ENCODE peak calls at places on chromosomes 5 and 9, in eight cellular contexts. N is breast epithelium; F is CD8-positive, alpha-beta T cell; M is keratinocyte; R is OCI-LY7; Z is heart right ventricle; S is iPS DF 6.9; G is cardiac muscle cell. W is an unnamed sample.
A peak's percentile ranks its signal among the peaks of the same experiment; 100 is the strongest.

GRCh38 chr5:169213479-169213878 is 87.5 kb downstream of the SLIT3 start:
- DNase-seq in Z (no peak), M (no peak), N (no peak), R (no peak), S (no peak), F (no peak), G (peak; percentile 17), W (no peak)

GRCh38 chr9:2787065-2787464 is 56.8 kb downstream of the PUM3 start:
- DNase-seq in G (peak; percentile 43), N (no peak), R (no peak), S (no peak), F (no peak), Z (no peak), M (no peak), W (no peak)

GRCh38 chr5:143648696-143649095 is 163.3 kb upstream of the HMHB1 start:
- DNase-seq in M (no peak), N (no peak), R (no peak), S (no peak), G (no peak), F (no peak), Z (no peak), W (no peak)

GRCh38 chr5:125257997-125258396 is 511.6 kb upstream of the ZNF608 start:
- DNase-seq in R (no peak), N (no peak), M (no peak), G (no peak), Z (no peak), S (no peak), F (no peak), W (no peak)

GRCh38 chr9:110578896-110579752 is at the start of gene SVEP1:
- DNase-seq in R (no peak), G (peak; percentile 75), M (no peak), F (no peak), N (no peak), Z (peak; percentile 46), S (no peak), W (no peak)

GRCh38 chr9:110351009-110351467 is 13.4 kb upstream of the TXNDC8 start:
- DNase-seq in S (no peak), F (no peak), Z (no peak), N (no peak), G (peak; percentile 62), M (peak; percentile 45), R (no peak), W (no peak)

GRCh38 chr5:6579535-6579934 is 53.3 kb downstream of the NSUN2 start:
- DNase-seq in Z (no peak), N (no peak), G (no peak), R (no peak), S (no peak), M (no peak), F (no peak), W (no peak)

GRCh38 chr5:37197340-37198050 is 51.7 kb downstream of the CPLANE1 start:
- DNase-seq in F (no peak), N (no peak), R (peak; percentile 8), G (peak; percentile 34), Z (no peak), M (no peak), S (no peak), W (peak; percentile 14)

GRCh38 chr5:110150199-110150598 is 460.5 kb downstream of the MAN2A1 start:
- DNase-seq in M (no peak), N (no peak), S (no peak), G (no peak), F (no peak), Z (no peak), R (no peak), W (no peak)

GRCh38 chr9:28899926-28900325 is 1326.6 kb upstream of the C9orf72 start:
- DNase-seq in G (no peak), M (no peak), N (no peak), Z (no peak), F (no peak), R (no peak), S (no peak), W (no peak)

GRCh38 chr5:16930487-16930886 is 5.6 kb downstream of the MYO10 start:
- DNase-seq in R (no peak), N (no peak), M (no peak), F (no peak), G (no peak), Z (no peak), S (no peak), W (no peak)

GRCh38 chr5:132747693-132748440 is 641 bp downstream of the CCNI2 start:
- DNase-seq in F (peak; percentile 36), Z (no peak), S (no peak), G (no peak), M (no peak), N (peak; percentile 17), R (no peak), W (peak; percentile 43)

GRCh38 chr5:74233091-74233490 is 407.4 kb downstream of the ENC1 start:
- DNase-seq in S (no peak), M (no peak), F (no peak), R (no peak), G (no peak), Z (no peak), N (no peak), W (no peak)

GRCh38 chr5:92917044-92917443 is 664.0 kb downstream of the NR2F1-AS1 start:
- DNase-seq in S (no peak), N (no peak), Z (no peak), R (no peak), M (no peak), G (peak; percentile 86), F (no peak), W (no peak)

GRCh38 chr5:161847447-161847846 is 473 bp upstream of the GABRA1 start:
- DNase-seq in F (no peak), R (no peak), S (no peak), G (no peak), M (no peak), N (no peak), Z (no peak), W (no peak)

GRCh38 chr5:160685695-160686094 is 166.3 kb downstream of the ATP10B start:
- DNase-seq in S (peak; percentile 9), R (peak; percentile 29), G (no peak), M (no peak), N (no peak), F (no peak), Z (no peak), W (no peak)

GRCh38 chr9:95284152-95284551 is 33.4 kb downstream of the FANCC start:
- DNase-seq in Z (no peak), G (no peak), N (no peak), R (no peak), F (no peak), S (no peak), M (no peak), W (no peak)

GRCh38 chr9:98045234-98046160 is 11.0 kb upstream of the NANS start:
- DNase-seq in N (no peak), R (peak; percentile 92), Z (no peak), S (no peak), F (no peak), M (no peak), G (no peak), W (peak; percentile 66)

GRCh38 chr9:27561697-27562096 is 11.6 kb downstream of the C9orf72 start:
- DNase-seq in N (no peak), G (no peak), Z (no peak), S (no peak), F (no peak), M (no peak), R (no peak), W (no peak)

GRCh38 chr5:113163328-113163727 is 186.7 kb downstream of the DCP2 start:
- DNase-seq in F (no peak), M (peak; percentile 48), S (no peak), Z (no peak), N (no peak), G (peak; percentile 41), R (no peak), W (no peak)

GRCh38 chr9:119902611-119903010 is 533.4 kb upstream of the BRINP1 start:
- DNase-seq in F (no peak), G (no peak), S (no peak), R (no peak), N (no peak), Z (no peak), M (no peak), W (no peak)

GRCh38 chr5:33401482-33402390 is 39.0 kb upstream of the TARS1 start:
- DNase-seq in R (no peak), Z (no peak), M (peak; percentile 1), N (no peak), F (no peak), G (peak; percentile 46), S (no peak), W (no peak)

GRCh38 chr5:108670591-108671335 is 76.9 kb upstream of the FER start:
- DNase-seq in F (no peak), S (no peak), M (no peak), G (peak; percentile 56), Z (no peak), R (no peak), N (no peak), W (no peak)

GRCh38 chr9:123365287-123365880 is 9.4 kb downstream of the CRB2 start:
- DNase-seq in R (no peak), S (no peak), F (no peak), G (no peak), Z (no peak), N (no peak), M (no peak), W (no peak)

GRCh38 chr9:35636135-35636876 is 14.4 kb downstream of the SIT1 start:
- DNase-seq in N (no peak), Z (no peak), G (no peak), F (no peak), R (peak; percentile 82), M (no peak), S (no peak), W (no peak)

GRCh38 chr5:138504799-138505198 is 38.2 kb downstream of the ETF1 start:
- DNase-seq in F (no peak), M (peak; percentile 94), R (no peak), G (no peak), N (peak; percentile 84), Z (peak; percentile 60), S (no peak), W (no peak)
- H3K27ac ChIP-seq in F (no peak overlapping the region), M (peak overlapping the region; percentile 86), R (no peak overlapping the region), G (peak overlapping the region; percentile 34), N (peak overlapping the region; percentile 62), Z (no peak overlapping the region), S (no peak overlapping the region), W (no peak overlapping the region)

DNA sequence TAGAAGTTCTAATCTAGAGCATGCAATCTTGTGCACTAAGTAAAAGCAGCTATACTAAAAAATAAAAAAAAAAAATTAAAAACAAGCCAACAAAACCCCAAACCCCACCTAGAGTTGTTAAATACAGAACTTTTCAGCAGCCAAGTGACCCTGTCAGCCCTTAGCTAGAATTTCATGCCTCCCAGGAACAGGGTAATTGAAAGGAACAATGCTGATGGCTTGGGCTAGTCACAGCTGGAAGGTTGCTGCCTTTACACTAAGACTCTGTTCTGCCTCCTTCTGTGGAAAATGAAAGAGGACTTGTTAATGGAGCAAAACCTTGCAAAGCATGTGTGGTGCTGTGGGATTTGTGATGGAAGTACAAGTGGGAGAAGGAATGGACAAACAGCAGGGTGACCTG is 14.7 kb upstream of the TMEM252 start:
- DNase-seq in G (no peak), R (no peak), N (no peak), F (no peak), Z (no peak), S (no peak), M (no peak), W (no peak)
- H3K27ac ChIP-seq in G (no peak overlapping the region), R (no peak overlapping the region), N (no peak overlapping the region), F (no peak overlapping the region), Z (no peak overlapping the region), S (no peak overlapping the region), M (no peak overlapping the region), W (no peak overlapping the region)

GRCh38 chr9:121233906-121234901 is 32.5 kb upstream of the RAB14 start:
- DNase-seq in N (no peak), Z (no peak), R (no peak), S (no peak), G (peak; percentile 49), M (peak; percentile 57), F (no peak), W (no peak)
- H3K27ac ChIP-seq in N (no peak overlapping the region), Z (no peak overlapping the region), R (no peak overlapping the region), S (no peak overlapping the region), G (no peak overlapping the region), M (peak overlapping the region; percentile 31), F (no peak overlapping the region), W (no peak overlapping the region)

GRCh38 chr5:3287516-3287915 is 308.1 kb upstream of the IRX1 start:
- DNase-seq in G (no peak), S (no peak), F (no peak), N (no peak), R (no peak), M (no peak), Z (no peak), W (no peak)
- H3K27ac ChIP-seq in G (no peak overlapping the region), S (no peak overlapping the region), F (no peak overlapping the region), N (no peak overlapping the region), R (no peak overlapping the region), M (no peak overlapping the region), Z (no peak overlapping the region), W (no peak overlapping the region)